ENCODE peak calls at places on chromosomes 5 and 9, in nine cellular contexts. One of them, this sample, is unnamed.

GRCh38 chr9:123365287-123365880 is 9.4 kb downstream of the CRB2 start:
- DNase-seq in PC-3: no peak
- DNase-seq in activated naive CD4-positive, alpha-beta T cell: no peak
- DNase-seq in left colon: no peak
- DNase-seq in G401: no peak
- DNase-seq in NCI-H1092 treated with DMSO at 0.1 percent for 48 hours: no peak
- DNase-seq in HT1080: no peak
- DNase-seq in NAMALWA: peak
- DNase-seq in lower leg skin: no peak
- DNase-seq in this sample: peak

GRCh38 chr5:87732875-87733768 is 320.4 kb upstream of the CCNH start:
- DNase-seq in PC-3: no peak
- DNase-seq in activated naive CD4-positive, alpha-beta T cell: no peak
- DNase-seq in left colon: no peak
- DNase-seq in G401: peak
- DNase-seq in NCI-H1092 treated with DMSO at 0.1 percent for 48 hours: no peak
- DNase-seq in HT1080: peak
- DNase-seq in NAMALWA: no peak
- DNase-seq in lower leg skin: no peak
- DNase-seq in this sample: no peak

GRCh38 chr5:91132552-91132951 is 250.6 kb downstream of the ARRDC3 start:
- DNase-seq in PC-3: no peak
- DNase-seq in activated naive CD4-positive, alpha-beta T cell: no peak
- DNase-seq in left colon: no peak
- DNase-seq in G401: no peak
- DNase-seq in NCI-H1092 treated with DMSO at 0.1 percent for 48 hours: no peak
- DNase-seq in HT1080: no peak
- DNase-seq in NAMALWA: no peak
- DNase-seq in lower leg skin: no peak
- DNase-seq in this sample: peak

GRCh38 chr5:170639221-170639925 is 135.6 kb downstream of the KCNIP1 start:
- DNase-seq in PC-3: no peak
- DNase-seq in activated naive CD4-positive, alpha-beta T cell: no peak
- DNase-seq in left colon: no peak
- DNase-seq in G401: no peak
- DNase-seq in NCI-H1092 treated with DMSO at 0.1 percent for 48 hours: no peak
- DNase-seq in HT1080: no peak
- DNase-seq in NAMALWA: no peak
- DNase-seq in lower leg skin: no peak
- DNase-seq in this sample: no peak

GRCh38 chr5:51731641-51732040 is 348.4 kb downstream of the ISL1 start:
- DNase-seq in PC-3: no peak
- DNase-seq in activated naive CD4-positive, alpha-beta T cell: no peak
- DNase-seq in left colon: no peak
- DNase-seq in G401: no peak
- DNase-seq in NCI-H1092 treated with DMSO at 0.1 percent for 48 hours: no peak
- DNase-seq in HT1080: peak
- DNase-seq in NAMALWA: no peak
- DNase-seq in lower leg skin: no peak
- DNase-seq in this sample: no peak

GRCh38 chr5:78499485-78499884 is 139.1 kb downstream of the SCAMP1 start:
- DNase-seq in PC-3: no peak
- DNase-seq in activated naive CD4-positive, alpha-beta T cell: no peak
- DNase-seq in left colon: no peak
- DNase-seq in G401: no peak
- DNase-seq in NCI-H1092 treated with DMSO at 0.1 percent for 48 hours: no peak
- DNase-seq in HT1080: no peak
- DNase-seq in NAMALWA: no peak
- DNase-seq in lower leg skin: no peak
- DNase-seq in this sample: no peak

GRCh38 chr5:14440598-14441401 is 140.8 kb upstream of the OTULINL start:
- DNase-seq in PC-3: no peak
- DNase-seq in activated naive CD4-positive, alpha-beta T cell: no peak
- DNase-seq in left colon: peak
- DNase-seq in G401: peak
- DNase-seq in NCI-H1092 treated with DMSO at 0.1 percent for 48 hours: peak
- DNase-seq in HT1080: no peak
- DNase-seq in NAMALWA: no peak
- DNase-seq in lower leg skin: no peak
- DNase-seq in this sample: no peak

GRCh38 chr5:37448941-37449340 is 69.8 kb downstream of the WDR70 start:
- DNase-seq in PC-3: peak
- DNase-seq in activated naive CD4-positive, alpha-beta T cell: no peak
- DNase-seq in left colon: no peak
- DNase-seq in G401: no peak
- DNase-seq in NCI-H1092 treated with DMSO at 0.1 percent for 48 hours: no peak
- DNase-seq in HT1080: peak
- DNase-seq in NAMALWA: no peak
- DNase-seq in lower leg skin: no peak
- DNase-seq in this sample: no peak

GRCh38 chr9:23851024-23851629 is 25.1 kb upstream of the ELAVL2 start:
- DNase-seq in PC-3: no peak
- DNase-seq in activated naive CD4-positive, alpha-beta T cell: no peak
- DNase-seq in left colon: peak
- DNase-seq in G401: no peak
- DNase-seq in NCI-H1092 treated with DMSO at 0.1 percent for 48 hours: no peak
- DNase-seq in HT1080: peak
- DNase-seq in NAMALWA: no peak
- DNase-seq in lower leg skin: no peak
- DNase-seq in this sample: no peak

GRCh38 chr9:37511006-37511714 is 25.4 kb downstream of the POLR1E start:
- DNase-seq in PC-3: peak
- DNase-seq in activated naive CD4-positive, alpha-beta T cell: no peak
- DNase-seq in left colon: no peak
- DNase-seq in G401: no peak
- DNase-seq in NCI-H1092 treated with DMSO at 0.1 percent for 48 hours: no peak
- DNase-seq in HT1080: no peak
- DNase-seq in NAMALWA: peak
- DNase-seq in lower leg skin: no peak
- DNase-seq in this sample: peak

GRCh38 chr9:101472891-101473290 is 37.3 kb upstream of the ALDOB start:
- DNase-seq in PC-3: no peak
- DNase-seq in activated naive CD4-positive, alpha-beta T cell: no peak
- DNase-seq in left colon: no peak
- DNase-seq in G401: no peak
- DNase-seq in NCI-H1092 treated with DMSO at 0.1 percent for 48 hours: no peak
- DNase-seq in HT1080: no peak
- DNase-seq in NAMALWA: no peak
- DNase-seq in lower leg skin: no peak
- DNase-seq in this sample: no peak

GRCh38 chr9:133103183-133103986 is 17.7 kb downstream of the RALGDS start:
- DNase-seq in PC-3: peak
- DNase-seq in activated naive CD4-positive, alpha-beta T cell: no peak
- DNase-seq in left colon: peak
- DNase-seq in G401: peak
- DNase-seq in NCI-H1092 treated with DMSO at 0.1 percent for 48 hours: peak
- DNase-seq in HT1080: peak
- DNase-seq in NAMALWA: peak
- DNase-seq in lower leg skin: no peak
- DNase-seq in this sample: peak

GRCh38 chr5:9653811-9654210 is 23.7 kb upstream of the TAS2R1 start:
- DNase-seq in PC-3: peak
- DNase-seq in activated naive CD4-positive, alpha-beta T cell: no peak
- DNase-seq in left colon: peak
- DNase-seq in G401: no peak
- DNase-seq in NCI-H1092 treated with DMSO at 0.1 percent for 48 hours: no peak
- DNase-seq in HT1080: peak
- DNase-seq in NAMALWA: no peak
- DNase-seq in lower leg skin: no peak
- DNase-seq in this sample: peak

GRCh38 chr5:179240561-179240960 is 104.7 kb downstream of the ADAMTS2 start:
- DNase-seq in PC-3: no peak
- DNase-seq in activated naive CD4-positive, alpha-beta T cell: no peak
- DNase-seq in left colon: no peak
- DNase-seq in G401: no peak
- DNase-seq in NCI-H1092 treated with DMSO at 0.1 percent for 48 hours: no peak
- DNase-seq in HT1080: no peak
- DNase-seq in NAMALWA: no peak
- DNase-seq in lower leg skin: no peak
- DNase-seq in this sample: no peak

GRCh38 chr5:64497390-64497789 is 8.4 kb upstream of the RGS7BP start:
- DNase-seq in PC-3: peak
- DNase-seq in activated naive CD4-positive, alpha-beta T cell: no peak
- DNase-seq in left colon: no peak
- DNase-seq in G401: no peak
- DNase-seq in NCI-H1092 treated with DMSO at 0.1 percent for 48 hours: no peak
- DNase-seq in HT1080: peak
- DNase-seq in NAMALWA: no peak
- DNase-seq in lower leg skin: no peak
- DNase-seq in this sample: peak

GRCh38 chr5:67542489-67542888 is 345.9 kb upstream of the CD180 start:
- DNase-seq in PC-3: no peak
- DNase-seq in activated naive CD4-positive, alpha-beta T cell: no peak
- DNase-seq in left colon: no peak
- DNase-seq in G401: no peak
- DNase-seq in NCI-H1092 treated with DMSO at 0.1 percent for 48 hours: no peak
- DNase-seq in HT1080: no peak
- DNase-seq in NAMALWA: no peak
- DNase-seq in lower leg skin: no peak
- DNase-seq in this sample: no peak

GRCh38 chr9:126788631-126789349 is 16.1 kb upstream of the ZBTB43 start:
- DNase-seq in PC-3: peak
- DNase-seq in activated naive CD4-positive, alpha-beta T cell: no peak
- DNase-seq in left colon: no peak
- DNase-seq in G401: no peak
- DNase-seq in NCI-H1092 treated with DMSO at 0.1 percent for 48 hours: no peak
- DNase-seq in HT1080: peak
- DNase-seq in NAMALWA: no peak
- DNase-seq in lower leg skin: no peak
- DNase-seq in this sample: peak

GRCh38 chr9:115810166-115810565 is 343.4 kb upstream of the PAPPA start:
- DNase-seq in PC-3: peak
- DNase-seq in activated naive CD4-positive, alpha-beta T cell: no peak
- DNase-seq in left colon: no peak
- DNase-seq in G401: no peak
- DNase-seq in NCI-H1092 treated with DMSO at 0.1 percent for 48 hours: no peak
- DNase-seq in HT1080: peak
- DNase-seq in NAMALWA: no peak
- DNase-seq in lower leg skin: no peak
- DNase-seq in this sample: peak

GRCh38 chr5:112793201-112793600 is 55.5 kb downstream of the APC start:
- DNase-seq in PC-3: no peak
- DNase-seq in activated naive CD4-positive, alpha-beta T cell: no peak
- DNase-seq in left colon: no peak
- DNase-seq in G401: no peak
- DNase-seq in NCI-H1092 treated with DMSO at 0.1 percent for 48 hours: no peak
- DNase-seq in HT1080: no peak
- DNase-seq in NAMALWA: no peak
- DNase-seq in lower leg skin: no peak
- DNase-seq in this sample: no peak

GRCh38 chr5:1479581-1480188 is 34.4 kb upstream of the SLC6A3 start:
- DNase-seq in PC-3: peak
- DNase-seq in activated naive CD4-positive, alpha-beta T cell: no peak
- DNase-seq in left colon: peak
- DNase-seq in G401: no peak
- DNase-seq in NCI-H1092 treated with DMSO at 0.1 percent for 48 hours: peak
- DNase-seq in HT1080: peak
- DNase-seq in NAMALWA: peak
- DNase-seq in lower leg skin: peak
- DNase-seq in this sample: peak

GRCh38 chr9:82149647-82150046 is 161.1 kb downstream of the SPATA31D1 start:
- DNase-seq in PC-3: no peak
- DNase-seq in activated naive CD4-positive, alpha-beta T cell: no peak
- DNase-seq in left colon: no peak
- DNase-seq in G401: peak
- DNase-seq in NCI-H1092 treated with DMSO at 0.1 percent for 48 hours: no peak
- DNase-seq in HT1080: no peak
- DNase-seq in NAMALWA: no peak
- DNase-seq in lower leg skin: no peak
- DNase-seq in this sample: no peak

GRCh38 chr5:173764321-173765029 is 123.7 kb upstream of the CPEB4 start:
- DNase-seq in PC-3: peak
- DNase-seq in activated naive CD4-positive, alpha-beta T cell: no peak
- DNase-seq in left colon: peak
- DNase-seq in G401: peak
- DNase-seq in NCI-H1092 treated with DMSO at 0.1 percent for 48 hours: no peak
- DNase-seq in HT1080: peak
- DNase-seq in NAMALWA: no peak
- DNase-seq in lower leg skin: peak
- DNase-seq in this sample: peak

GRCh38 chr5:38719403-38719802 is 126.4 kb upstream of the OSMR start:
- DNase-seq in PC-3: no peak
- DNase-seq in activated naive CD4-positive, alpha-beta T cell: no peak
- DNase-seq in left colon: no peak
- DNase-seq in G401: no peak
- DNase-seq in NCI-H1092 treated with DMSO at 0.1 percent for 48 hours: no peak
- DNase-seq in HT1080: no peak
- DNase-seq in NAMALWA: no peak
- DNase-seq in lower leg skin: no peak
- DNase-seq in this sample: no peak

GRCh38 chr5:123599171-123599570 is 87.2 kb downstream of the CSNK1G3 start:
- DNase-seq in PC-3: no peak
- DNase-seq in activated naive CD4-positive, alpha-beta T cell: no peak
- DNase-seq in left colon: no peak
- DNase-seq in G401: no peak
- DNase-seq in NCI-H1092 treated with DMSO at 0.1 percent for 48 hours: no peak
- DNase-seq in HT1080: no peak
- DNase-seq in NAMALWA: no peak
- DNase-seq in lower leg skin: no peak
- DNase-seq in this sample: no peak

GRCh38 chr9:12813533-12813932 is 38.7 kb downstream of the LURAP1L start:
- DNase-seq in PC-3: no peak
- DNase-seq in activated naive CD4-positive, alpha-beta T cell: no peak
- DNase-seq in left colon: no peak
- DNase-seq in G401: no peak
- DNase-seq in NCI-H1092 treated with DMSO at 0.1 percent for 48 hours: no peak
- DNase-seq in HT1080: no peak
- DNase-seq in NAMALWA: no peak
- DNase-seq in lower leg skin: no peak
- DNase-seq in this sample: no peak

GRCh38 chr9:125785187-125785840 is 38.1 kb downstream of the PBX3 start:
- DNase-seq in PC-3: no peak
- DNase-seq in activated naive CD4-positive, alpha-beta T cell: no peak
- DNase-seq in left colon: no peak
- DNase-seq in G401: no peak
- DNase-seq in NCI-H1092 treated with DMSO at 0.1 percent for 48 hours: no peak
- DNase-seq in HT1080: no peak
- DNase-seq in NAMALWA: no peak
- DNase-seq in lower leg skin: no peak
- DNase-seq in this sample: no peak

This sample was measured in Daoy.